ENCODE peak calls at places on chromosomes 2 and 18, in nine cellular contexts. Z is A549, J is neuronal stem cell, A is iris pigment epithelial cell, C is GM12864, R is fibroblast of pulmonary artery, H is progenitor cell of endocrine pancreas, P is stromal cell of bone marrow, Y is GOT3. X is an unnamed sample.

GRCh38 chr18:45806226-45806625 is 19.2 kb upstream of the SIGLEC15 start:
- DNase-seq in P (no peak), J (no peak), R (peak), Z (no peak), H (no peak), Y (no peak), C (no peak), A (peak), X (no peak)

GRCh38 chr18:468841-469796 is 31.4 kb downstream of the COLEC12 start:
- DNase-seq in H (no peak), Z (no peak), C (no peak), A (no peak), R (no peak), J (no peak), Y (no peak), P (no peak), X (no peak)

GRCh38 chr2:186098821-186099220 is 360.2 kb downstream of the FSIP2 start:
- DNase-seq in C (no peak), Y (no peak), A (peak), J (no peak), H (no peak), Z (no peak), R (peak), P (peak), X (no peak)

GRCh38 chr2:177002983-177003382 is 209.6 kb upstream of the HNRNPA3 start:
- DNase-seq in J (no peak), R (no peak), C (no peak), A (no peak), Y (no peak), P (no peak), H (no peak), Z (no peak), X (no peak)

GRCh38 chr2:215737496-215737895 is 275.9 kb downstream of the MREG start:
- DNase-seq in J (no peak), C (no peak), P (no peak), A (no peak), R (no peak), H (no peak), Z (no peak), Y (no peak), X (no peak)

GRCh38 chr2:226799976-226800940 is 638 bp upstream of the IRS1 start:
- DNase-seq in Z (peak), P (no peak), J (no peak), R (peak), A (peak), C (no peak), H (no peak), Y (no peak), X (no peak)

GRCh38 chr18:44789704-44790103 is 109.0 kb downstream of the SETBP1 start:
- DNase-seq in H (no peak), J (no peak), Z (peak), Y (no peak), C (no peak), R (peak), P (no peak), A (no peak), X (no peak)

GRCh38 chr18:50967714-50968661 is at the start of gene ELAC1:
- DNase-seq in Y (no peak), P (peak), C (peak), H (peak), Z (peak), R (peak), A (peak), J (peak), X (peak)

GRCh38 chr2:147449323-147450080 is 395.3 kb upstream of the ACVR2A start:
- DNase-seq in C (no peak), A (no peak), J (peak), Y (no peak), Z (no peak), P (no peak), R (no peak), H (no peak), X (peak)

GRCh38 chr2:46053502-46054094 is 243.6 kb upstream of the EPAS1 start:
- DNase-seq in A (no peak), P (no peak), H (no peak), Z (no peak), J (no peak), C (no peak), Y (no peak), R (no peak), X (no peak)